ENCODE peak calls at places on chromosomes 12 and 14, in five cellular contexts. One of them, this sample, is unnamed.

GRCh38 chr14:53613404-53614253 is 343.0 kb downstream of the BMP4 start:
- DNase-seq in lung: no peak
- DNase-seq in breast epithelium: no peak
- DNase-seq in AG04449: no peak
- DNase-seq in right atrium auricular region: no peak
- DNase-seq in this sample: peak

GRCh38 chr14:36505892-36506731 is 13.9 kb downstream of the NKX2-1 start:
- DNase-seq in lung: no peak
- DNase-seq in breast epithelium: no peak
- DNase-seq in AG04449: no peak
- DNase-seq in right atrium auricular region: no peak
- DNase-seq in this sample: no peak

GRCh38 chr12:108966378-108967151 is 54.3 kb downstream of the SVOP start:
- DNase-seq in lung: no peak
- DNase-seq in breast epithelium: no peak
- DNase-seq in AG04449: no peak
- DNase-seq in right atrium auricular region: no peak
- DNase-seq in this sample: no peak

GRCh38 chr12:57128519-57129247 is 400 bp downstream of the LRP1 start:
- DNase-seq in lung: no peak
- DNase-seq in breast epithelium: no peak
- DNase-seq in AG04449: no peak
- DNase-seq in right atrium auricular region: no peak
- DNase-seq in this sample: no peak

GRCh38 chr14:53570411-53571387 is 385.9 kb downstream of the BMP4 start:
- DNase-seq in lung: no peak
- DNase-seq in breast epithelium: no peak
- DNase-seq in AG04449: no peak
- DNase-seq in right atrium auricular region: no peak
- DNase-seq in this sample: no peak

GRCh38 chr14:54486685-54487084 is 2.1 kb downstream of the GMFB start:
- DNase-seq in lung: no peak
- DNase-seq in breast epithelium: no peak
- DNase-seq in AG04449: no peak
- DNase-seq in right atrium auricular region: no peak
- DNase-seq in this sample: no peak

GRCh38 chr12:122245553-122245952 is 19.7 kb upstream of the DIABLO start:
- DNase-seq in lung: no peak
- DNase-seq in breast epithelium: no peak
- DNase-seq in AG04449: no peak
- DNase-seq in right atrium auricular region: no peak
- DNase-seq in this sample: no peak

GRCh38 chr12:120363274-120363855 is 5.6 kb downstream of the MSI1 start:
- DNase-seq in lung: no peak
- DNase-seq in breast epithelium: no peak
- DNase-seq in AG04449: no peak
- DNase-seq in right atrium auricular region: no peak
- DNase-seq in this sample: no peak

GRCh38 chr14:103392572-103392971 is 7.4 kb downstream of the MARK3 start:
- DNase-seq in lung: no peak
- DNase-seq in breast epithelium: no peak
- DNase-seq in AG04449: no peak
- DNase-seq in right atrium auricular region: no peak
- DNase-seq in this sample: no peak
- TF ChIP-seq CTCF in lung: no peak
- TF ChIP-seq CTCF in breast epithelium: no peak
- TF ChIP-seq CTCF in AG04449: no peak
- TF ChIP-seq CTCF in right atrium auricular region: no peak
- TF ChIP-seq CTCF in this sample: no peak

GRCh38 chr14:94484476-94484875 is 8.5 kb upstream of the SERPINA9 start:
- DNase-seq in lung: no peak
- DNase-seq in breast epithelium: no peak
- DNase-seq in AG04449: no peak
- DNase-seq in right atrium auricular region: no peak
- DNase-seq in this sample: no peak

GRCh38 chr14:94485944-94486841 is 10.2 kb upstream of the SERPINA9 start:
- DNase-seq in lung: no peak
- DNase-seq in breast epithelium: no peak
- DNase-seq in AG04449: no peak
- DNase-seq in right atrium auricular region: no peak
- DNase-seq in this sample: no peak

GRCh38 chr14:94483729-94484275 is 7.8 kb upstream of the SERPINA9 start:
- DNase-seq in lung: no peak
- DNase-seq in breast epithelium: no peak
- DNase-seq in AG04449: no peak
- DNase-seq in right atrium auricular region: no peak
- DNase-seq in this sample: no peak

GRCh38 chr14:94489336-94489735 is 13.3 kb upstream of the SERPINA9 start:
- DNase-seq in lung: no peak
- DNase-seq in breast epithelium: no peak
- DNase-seq in AG04449: no peak
- DNase-seq in right atrium auricular region: no peak
- DNase-seq in this sample: no peak

GRCh38 chr14:94486883-94487282 is 10.9 kb upstream of the SERPINA9 start:
- DNase-seq in lung: no peak
- DNase-seq in breast epithelium: no peak
- DNase-seq in AG04449: no peak
- DNase-seq in right atrium auricular region: no peak
- DNase-seq in this sample: no peak
- H3K4me3 ChIP-seq in lung: no peak
- H3K4me3 ChIP-seq in breast epithelium: no peak
- H3K4me3 ChIP-seq in AG04449: no peak
- H3K4me3 ChIP-seq in right atrium auricular region: no peak
- H3K4me3 ChIP-seq in this sample: no peak

GRCh38 chr12:111692575-111693210 is 6.8 kb downstream of the ACAD10 start:
- DNase-seq in lung: no peak
- DNase-seq in breast epithelium: no peak
- DNase-seq in AG04449: no peak
- DNase-seq in right atrium auricular region: no peak
- DNase-seq in this sample: no peak
- TF ChIP-seq CTCF in lung: no peak
- TF ChIP-seq CTCF in breast epithelium: no peak
- TF ChIP-seq CTCF in AG04449: no peak
- TF ChIP-seq CTCF in right atrium auricular region: no peak
- TF ChIP-seq CTCF in this sample: peak

GRCh38 chr12:50276068-50276467 is 7.3 kb downstream of the LIMA1 start:
- DNase-seq in lung: no peak
- DNase-seq in breast epithelium: no peak
- DNase-seq in AG04449: no peak
- DNase-seq in right atrium auricular region: no peak
- DNase-seq in this sample: no peak

GRCh38 chr12:50268482-50268881 is 14.8 kb downstream of the LIMA1 start:
- DNase-seq in lung: no peak
- DNase-seq in breast epithelium: no peak
- DNase-seq in AG04449: no peak
- DNase-seq in right atrium auricular region: no peak
- DNase-seq in this sample: no peak

GRCh38 chr12:50276912-50277671 is 6.2 kb downstream of the LIMA1 start:
- DNase-seq in lung: no peak
- DNase-seq in breast epithelium: no peak
- DNase-seq in AG04449: no peak
- DNase-seq in right atrium auricular region: no peak
- DNase-seq in this sample: no peak

GRCh38 chr12:50275545-50275944 is 7.8 kb downstream of the LIMA1 start:
- DNase-seq in lung: peak
- DNase-seq in breast epithelium: no peak
- DNase-seq in AG04449: no peak
- DNase-seq in right atrium auricular region: no peak
- DNase-seq in this sample: no peak

DNA sequence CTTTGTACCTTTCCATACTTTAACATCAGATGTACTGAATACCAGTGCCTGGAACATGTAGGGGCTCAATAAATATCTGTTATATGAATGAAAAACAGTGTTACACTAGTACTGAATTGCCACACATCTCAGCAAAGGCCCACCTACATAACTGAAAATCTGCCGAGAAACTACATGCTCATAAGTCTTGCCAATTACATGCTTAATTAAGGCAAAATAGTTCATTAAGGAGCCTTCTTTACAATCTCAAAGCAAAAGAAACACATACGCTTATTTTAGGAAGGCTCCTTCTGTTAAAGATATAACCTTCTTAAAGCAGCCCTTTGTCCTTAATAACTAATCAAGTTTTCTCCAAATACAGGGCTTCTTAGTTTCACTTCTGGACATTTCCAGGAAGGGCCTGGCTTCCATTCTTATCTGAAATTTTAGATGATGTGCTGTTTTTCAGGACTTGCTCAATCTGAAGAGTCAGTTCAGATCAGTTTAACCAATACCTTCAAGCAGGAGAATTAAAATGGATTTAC is 11.5 kb downstream of the LIMA1 start:
- DNase-seq in lung: no peak
- DNase-seq in breast epithelium: no peak
- DNase-seq in AG04449: no peak
- DNase-seq in right atrium auricular region: no peak
- DNase-seq in this sample: no peak
- H3K4me3 ChIP-seq in lung: no peak
- H3K4me3 ChIP-seq in breast epithelium: peak
- H3K4me3 ChIP-seq in AG04449: no peak
- H3K4me3 ChIP-seq in right atrium auricular region: no peak
- H3K4me3 ChIP-seq in this sample: no peak

GRCh38 chr14:100387450-100387849 is 64.3 kb downstream of the SLC25A47 start:
- DNase-seq in lung: no peak
- DNase-seq in breast epithelium: no peak
- DNase-seq in AG04449: no peak
- DNase-seq in right atrium auricular region: no peak
- DNase-seq in this sample: no peak

GRCh38 chr14:100384819-100385813 is 62.0 kb downstream of the SLC25A47 start:
- DNase-seq in lung: no peak
- DNase-seq in breast epithelium: no peak
- DNase-seq in AG04449: no peak
- DNase-seq in right atrium auricular region: no peak
- DNase-seq in this sample: no peak

GRCh38 chr14:100386121-100386520 is 63.0 kb downstream of the SLC25A47 start:
- DNase-seq in lung: no peak
- DNase-seq in breast epithelium: no peak
- DNase-seq in AG04449: no peak
- DNase-seq in right atrium auricular region: no peak
- DNase-seq in this sample: no peak

GRCh38 chr14:100388137-100389050 is 65.3 kb downstream of the SLC25A47 start:
- DNase-seq in lung: no peak
- DNase-seq in breast epithelium: no peak
- DNase-seq in AG04449: no peak
- DNase-seq in right atrium auricular region: no peak
- DNase-seq in this sample: no peak

DNA sequence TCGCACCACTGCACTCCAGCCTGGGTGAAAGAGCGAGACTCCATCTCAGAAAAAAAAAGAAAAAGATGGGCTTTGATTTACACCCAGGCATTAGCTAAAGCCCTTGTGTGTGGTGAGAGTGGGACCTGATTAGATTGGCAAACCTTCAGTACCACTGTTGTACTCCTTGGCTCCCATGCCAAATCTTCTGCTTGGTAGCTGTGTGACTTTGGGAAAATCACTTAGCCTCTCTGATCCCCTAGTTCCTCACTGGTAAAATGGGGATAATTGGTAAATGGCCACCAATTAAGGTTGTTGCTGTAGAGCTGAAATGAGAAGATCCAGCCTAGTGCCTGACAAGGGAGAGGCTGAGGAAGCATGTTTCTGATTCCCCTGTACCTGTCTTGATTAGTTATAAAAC is 63.7 kb downstream of the SLC25A47 start:
- DNase-seq in lung: no peak
- DNase-seq in breast epithelium: no peak
- DNase-seq in AG04449: no peak
- DNase-seq in right atrium auricular region: no peak
- DNase-seq in this sample: no peak
- TF ChIP-seq CTCF in lung: no peak
- TF ChIP-seq CTCF in breast epithelium: no peak
- TF ChIP-seq CTCF in AG04449: no peak
- TF ChIP-seq CTCF in right atrium auricular region: no peak
- TF ChIP-seq CTCF in this sample: no peak

DNA sequence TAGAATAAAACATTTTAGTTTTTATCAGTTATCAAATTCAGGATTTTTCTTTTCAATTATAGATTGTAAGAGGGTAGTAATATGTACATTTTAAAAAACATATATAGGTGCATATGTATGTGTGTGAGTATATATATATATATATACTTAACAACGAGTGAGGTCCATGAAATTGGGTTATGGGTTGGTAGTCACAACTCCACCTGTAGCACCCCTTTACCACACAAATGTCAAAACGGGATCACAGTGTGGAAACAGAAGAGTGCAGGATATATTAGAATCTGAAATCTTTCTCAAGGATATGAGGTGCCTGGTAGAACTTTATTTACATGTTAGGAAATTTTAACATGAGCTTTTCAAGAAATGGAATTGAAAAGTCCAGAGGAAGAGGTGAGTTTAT is 31.3 kb downstream of the MIA2 start:
- DNase-seq in lung: no peak
- DNase-seq in breast epithelium: no peak
- DNase-seq in AG04449: no peak
- DNase-seq in right atrium auricular region: no peak
- DNase-seq in this sample: no peak
- H3K4me3 ChIP-seq in lung: no peak
- H3K4me3 ChIP-seq in breast epithelium: peak
- H3K4me3 ChIP-seq in AG04449: peak
- H3K4me3 ChIP-seq in right atrium auricular region: no peak
- H3K4me3 ChIP-seq in this sample: peak

GRCh38 chr12:102740157-102741032 is 176.6 kb downstream of the PAH start:
- DNase-seq in lung: no peak
- DNase-seq in breast epithelium: no peak
- DNase-seq in AG04449: peak
- DNase-seq in right atrium auricular region: no peak
- DNase-seq in this sample: no peak
- TF ChIP-seq CTCF in lung: no peak
- TF ChIP-seq CTCF in breast epithelium: no peak
- TF ChIP-seq CTCF in AG04449: peak
- TF ChIP-seq CTCF in right atrium auricular region: no peak
- TF ChIP-seq CTCF in this sample: no peak

DNA sequence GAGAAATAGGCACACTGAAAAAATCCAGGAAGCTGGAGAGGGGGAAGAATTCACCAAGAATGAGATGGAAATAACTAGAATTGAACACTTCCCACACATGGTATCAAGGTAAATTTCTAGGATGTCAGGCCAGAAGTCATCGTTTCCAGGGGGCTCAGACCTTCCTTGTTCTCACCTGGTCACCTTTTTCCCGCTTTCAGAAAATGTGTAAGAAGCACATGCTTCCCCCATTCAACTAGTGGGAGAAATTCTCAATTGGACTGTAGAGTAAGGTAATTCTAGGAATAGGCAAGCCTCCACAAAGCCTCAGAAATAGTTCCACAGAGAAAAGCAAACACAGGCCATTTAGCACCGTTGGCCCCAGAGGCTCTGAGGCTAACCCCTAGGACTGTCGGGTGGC is 2.8 kb upstream of the PTMS start:
- DNase-seq in lung: no peak
- DNase-seq in breast epithelium: no peak
- DNase-seq in AG04449: no peak
- DNase-seq in right atrium auricular region: no peak
- DNase-seq in this sample: no peak
- H3K4me3 ChIP-seq in lung: no peak
- H3K4me3 ChIP-seq in breast epithelium: peak
- H3K4me3 ChIP-seq in AG04449: peak
- H3K4me3 ChIP-seq in right atrium auricular region: no peak
- H3K4me3 ChIP-seq in this sample: no peak

This sample was measured in kidney epithelial cell.